ENCODE peak calls at places on chromosomes 5 and 9, in six cellular contexts. One of them, this sample, is unnamed.
A peak's percentile ranks its signal among the peaks of the same experiment; 100 is the strongest.

GRCh38 chr5:72280655-72281069 is 39.4 kb downstream of the MRPS27 start:
- DNase-seq in epithelial cell of esophagus: peak; percentile 48
- DNase-seq in EH: peak; percentile 63
- DNase-seq in left lobe of liver: no peak
- DNase-seq in fibroblast of lung: peak; percentile 81
- DNase-seq in T-helper 1 cell: no peak
- DNase-seq in this sample: no peak

GRCh38 chr9:116549786-116550660 is 137.1 kb upstream of the TRIM32 start:
- DNase-seq in T-helper 1 cell: no peak
- DNase-seq in left lobe of liver: no peak
- DNase-seq in fibroblast of lung: no peak
- DNase-seq in epithelial cell of esophagus: no peak
- DNase-seq in EH: no peak
- DNase-seq in this sample: no peak

GRCh38 chr5:82635561-82636288 is 357.6 kb upstream of the RPS23 start:
- DNase-seq in epithelial cell of esophagus: peak; percentile 91
- DNase-seq in fibroblast of lung: peak; percentile 83
- DNase-seq in left lobe of liver: no peak
- DNase-seq in T-helper 1 cell: no peak
- DNase-seq in EH: peak; percentile 16
- DNase-seq in this sample: peak; percentile 27

GRCh38 chr9:123798203-123798602 is 131.7 kb downstream of the DENND1A start:
- DNase-seq in left lobe of liver: no peak
- DNase-seq in fibroblast of lung: no peak
- DNase-seq in EH: no peak
- DNase-seq in T-helper 1 cell: no peak
- DNase-seq in epithelial cell of esophagus: no peak
- DNase-seq in this sample: no peak

GRCh38 chr9:112554516-112554915 is 67.9 kb downstream of the KIAA1958 start:
- DNase-seq in T-helper 1 cell: no peak
- DNase-seq in EH: peak; percentile 70
- DNase-seq in left lobe of liver: no peak
- DNase-seq in epithelial cell of esophagus: peak; percentile 64
- DNase-seq in fibroblast of lung: no peak
- DNase-seq in this sample: no peak

GRCh38 chr5:156687514-156687913 is 162.6 kb upstream of the PPP1R2B start:
- DNase-seq in EH: no peak
- DNase-seq in left lobe of liver: no peak
- DNase-seq in fibroblast of lung: no peak
- DNase-seq in T-helper 1 cell: no peak
- DNase-seq in epithelial cell of esophagus: no peak
- DNase-seq in this sample: no peak

GRCh38 chr9:70013598-70014196 is 30.0 kb upstream of the MAMDC2 start:
- DNase-seq in fibroblast of lung: peak; percentile 73
- DNase-seq in left lobe of liver: no peak
- DNase-seq in EH: peak; percentile 56
- DNase-seq in T-helper 1 cell: no peak
- DNase-seq in epithelial cell of esophagus: peak; percentile 69
- DNase-seq in this sample: peak; percentile 28

GRCh38 chr5:158819840-158820620 is 279.7 kb downstream of the EBF1 start:
- DNase-seq in epithelial cell of esophagus: peak; percentile 50
- DNase-seq in fibroblast of lung: no peak
- DNase-seq in T-helper 1 cell: no peak
- DNase-seq in EH: peak; percentile 34
- DNase-seq in left lobe of liver: no peak
- DNase-seq in this sample: no peak

GRCh38 chr5:117131048-117131679 is 556.5 kb upstream of the SEMA6A start:
- DNase-seq in T-helper 1 cell: no peak
- DNase-seq in left lobe of liver: no peak
- DNase-seq in epithelial cell of esophagus: peak; percentile 84
- DNase-seq in fibroblast of lung: no peak
- DNase-seq in EH: no peak
- DNase-seq in this sample: no peak

GRCh38 chr5:66284588-66285342 is 140.7 kb downstream of the SREK1 start:
- DNase-seq in epithelial cell of esophagus: no peak
- DNase-seq in left lobe of liver: peak; percentile 54
- DNase-seq in fibroblast of lung: no peak
- DNase-seq in T-helper 1 cell: no peak
- DNase-seq in EH: no peak
- DNase-seq in this sample: no peak

GRCh38 chr5:113922343-113922742 is 408.8 kb downstream of the YTHDC2 start:
- DNase-seq in fibroblast of lung: no peak
- DNase-seq in epithelial cell of esophagus: peak; percentile 27
- DNase-seq in left lobe of liver: no peak
- DNase-seq in EH: no peak
- DNase-seq in T-helper 1 cell: no peak
- DNase-seq in this sample: no peak

GRCh38 chr5:90940227-90940995 is 381.8 kb downstream of the ADGRV1 start:
- DNase-seq in EH: peak; percentile 35
- DNase-seq in epithelial cell of esophagus: peak; percentile 49
- DNase-seq in T-helper 1 cell: no peak
- DNase-seq in left lobe of liver: no peak
- DNase-seq in fibroblast of lung: peak; percentile 42
- DNase-seq in this sample: no peak

GRCh38 chr9:134734270-134734669 is 92.7 kb downstream of the COL5A1 start:
- DNase-seq in T-helper 1 cell: no peak
- DNase-seq in EH: peak; percentile 79
- DNase-seq in epithelial cell of esophagus: no peak
- DNase-seq in fibroblast of lung: peak; percentile 74
- DNase-seq in left lobe of liver: no peak
- DNase-seq in this sample: no peak

GRCh38 chr5:157630341-157630740 is 21.9 kb downstream of the SOX30 start:
- DNase-seq in T-helper 1 cell: no peak
- DNase-seq in epithelial cell of esophagus: no peak
- DNase-seq in EH: no peak
- DNase-seq in fibroblast of lung: no peak
- DNase-seq in left lobe of liver: no peak
- DNase-seq in this sample: no peak

This sample was measured in BJ.